ENCODE peak calls at places on chromosome 7, in six cellular contexts. R, S, H, G, U and J are unnamed samples. For H3K9me3, the result is how much of the 10 kb centered on the place peaks cover.

GRCh38 chr7:107606303-107606702 is 26.3 kb downstream of the BCAP29 start:
- DNase-seq in S (no peak), U (no peak), G (no peak), H (no peak), R (no peak), J (no peak)

GRCh38 chr7:101542527-101543241 is 86.4 kb downstream of the MYL10 start:
- DNase-seq in H (peak), G (peak), S (peak), U (peak), R (peak), J (peak)

GRCh38 chr7:97733276-97734206 is 1.7 kb downstream of the TAC1 start:
- DNase-seq in S (no peak), G (peak), H (no peak), U (peak), R (peak), J (no peak)

GRCh38 chr7:41886906-41887311 is 184.0 kb upstream of the INHBA start:
- DNase-seq in S (no peak), H (no peak), R (no peak), U (peak), G (peak), J (peak)

GRCh38 chr7:151340794-151341356 is 737 bp upstream of the NUB1 start:
- DNase-seq in H (no peak), S (no peak), G (no peak), U (peak), R (no peak), J (no peak)

GRCh38 chr7:15561840-15562239 is at the start of gene AGMO:
- DNase-seq in U (peak), R (peak), G (no peak), S (no peak), H (no peak), J (peak)

GRCh38 chr7:108452707-108453106 is 3.5 kb downstream of the NRCAM start:
- DNase-seq in R (peak), H (no peak), G (no peak), U (peak), S (peak), J (peak)

GRCh38 chr7:74173074-74173473 is 1.1 kb upstream of the EIF4H start:
- DNase-seq in U (no peak), H (no peak), R (no peak), G (peak), S (peak), J (no peak)

GRCh38 chr7:151057038-151057736 is 510 bp downstream of the CDK5 start:
- DNase-seq in R (no peak), U (no peak), G (no peak), H (no peak), S (no peak), J (no peak)

GRCh38 chr7:35571596-35572240 is 123.2 kb downstream of the HERPUD2 start:
- DNase-seq in R (no peak), S (no peak), H (no peak), G (no peak), U (no peak), J (no peak)

DNA sequence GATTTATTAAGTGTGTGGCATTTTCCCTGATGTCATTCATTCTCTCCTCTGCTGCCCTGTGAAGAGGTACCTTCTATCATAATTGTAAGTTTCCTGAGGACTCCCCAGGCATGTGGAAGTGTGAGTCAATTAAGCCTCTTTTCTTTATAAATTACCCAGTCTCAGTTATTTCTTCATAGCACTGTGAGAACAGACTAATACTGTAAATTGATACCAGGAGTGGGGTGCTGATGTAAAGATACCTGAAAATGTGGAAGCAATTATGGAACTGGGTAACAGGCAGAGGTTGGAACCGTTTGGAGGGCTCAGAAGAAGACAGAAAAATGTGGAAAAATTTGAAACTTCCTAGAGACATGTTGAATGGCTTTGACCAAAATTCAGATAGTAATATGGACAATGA is 711.8 kb upstream of the GRM3 start:
- DNase-seq in S (no peak), G (no peak), H (no peak), R (no peak), U (no peak), J (no peak)
- H3K9me3 ChIP-seq in S (under half), G (under half), H (under half), R (under half), U (under half), J (under half)

DNA sequence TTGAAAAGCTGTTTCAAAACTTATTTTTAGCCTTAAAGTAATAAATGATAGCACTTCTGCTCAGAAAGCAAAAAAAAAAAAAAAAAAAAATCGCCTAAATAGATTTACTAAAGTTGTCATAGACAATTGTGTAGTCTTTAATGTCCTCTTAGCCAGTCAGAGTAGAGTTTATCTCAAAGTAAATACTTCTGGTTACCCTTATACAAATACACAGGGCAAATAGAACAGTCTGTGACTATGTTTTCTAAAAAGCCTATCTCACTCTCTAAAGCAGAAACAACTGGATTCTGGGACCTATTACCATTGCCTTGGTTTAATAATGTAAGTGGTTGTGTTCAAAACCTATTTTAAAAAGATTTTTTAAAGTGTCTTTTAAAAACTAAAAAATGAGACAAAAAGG is 156.2 kb upstream of the THSD7A start:
- DNase-seq in U (no peak), H (no peak), R (no peak), S (no peak), G (no peak), J (no peak)
- H2AFZ ChIP-seq in U (no peak), H (no peak), R (no peak), S (no peak), G (no peak), J (no peak)

GRCh38 chr7:5780801-5781496 is 514 bp downstream of the RNF216 start:
- DNase-seq in U (peak), G (peak), H (no peak), S (peak), R (no peak), J (peak)
- H3K4me2 ChIP-seq in U (peak), G (peak), H (peak), S (peak), R (peak), J (peak)

GRCh38 chr7:143979359-143979758 is 20.8 kb upstream of the OR6B1 start:
- DNase-seq in R (no peak), G (no peak), S (no peak), H (no peak), U (peak), J (peak)

GRCh38 chr7:143975617-143976016 is 21.0 kb downstream of the OR2F1 start:
- DNase-seq in G (peak), R (peak), U (peak), H (no peak), S (no peak), J (no peak)

GRCh38 chr7:143973870-143974446 is 19.3 kb downstream of the OR2F1 start:
- DNase-seq in U (no peak), S (no peak), H (no peak), R (peak), G (no peak), J (no peak)

GRCh38 chr7:143978585-143978984 is 21.5 kb upstream of the OR6B1 start:
- DNase-seq in U (peak), S (no peak), H (no peak), R (no peak), G (no peak), J (peak)

GRCh38 chr7:143974457-143974856 is 19.8 kb downstream of the OR2F1 start:
- DNase-seq in S (no peak), G (no peak), U (peak), R (no peak), H (no peak), J (peak)
- H3K9me3 ChIP-seq in S (under half), G (under half), U (under half), R (under half), H (under half), J (under half)

DNA sequence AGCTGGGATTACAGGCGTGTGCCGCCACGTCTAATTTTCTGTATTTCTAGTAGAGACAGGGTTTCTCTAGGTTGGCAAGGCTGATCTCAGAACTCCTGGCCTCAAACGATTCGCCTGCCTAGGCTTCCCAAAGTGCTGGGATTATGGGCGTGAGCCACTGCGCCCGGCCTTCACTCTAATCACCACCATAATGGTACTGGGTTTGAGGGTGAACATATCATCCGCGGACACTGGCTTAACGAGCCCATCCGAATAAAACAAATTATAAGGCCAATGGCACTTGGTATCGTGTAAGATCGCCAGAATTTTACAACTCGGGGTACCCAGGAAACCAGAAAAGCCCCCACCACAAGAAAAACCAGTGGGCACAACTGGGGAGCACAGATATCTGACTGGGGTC is 585 bp downstream of the FAM200A start:
- DNase-seq in S (no peak), G (no peak), H (no peak), U (peak), R (peak), J (no peak)
- H2AFZ ChIP-seq in S (peak), G (no peak), H (peak), U (peak), R (peak), J (peak)

GRCh38 chr7:132784406-132784805 is 208.1 kb upstream of the PLXNA4 start:
- DNase-seq in G (no peak), R (no peak), S (no peak), U (no peak), H (no peak), J (no peak)

GRCh38 chr7:132785861-132786260 is 209.6 kb upstream of the PLXNA4 start:
- DNase-seq in R (no peak), G (no peak), S (no peak), U (no peak), H (no peak), J (no peak)

GRCh38 chr7:132783824-132784223 is 207.6 kb upstream of the PLXNA4 start:
- DNase-seq in S (no peak), G (no peak), U (peak), R (no peak), H (no peak), J (peak)

GRCh38 chr7:132780822-132781221 is 204.6 kb upstream of the PLXNA4 start:
- DNase-seq in G (no peak), R (no peak), H (no peak), S (no peak), U (no peak), J (peak)

GRCh38 chr7:132782777-132783633 is 206.7 kb upstream of the PLXNA4 start:
- DNase-seq in R (no peak), S (no peak), H (no peak), U (peak), G (no peak), J (peak)
- H3K4me2 ChIP-seq in R (no peak), S (no peak), H (no peak), U (peak), G (no peak), J (peak)

GRCh38 chr7:139572071-139572470 is 48.6 kb downstream of the CLEC2L start:
- DNase-seq in U (no peak), G (no peak), R (no peak), S (no peak), H (no peak), J (no peak)

GRCh38 chr7:139570626-139571025 is 47.1 kb downstream of the CLEC2L start:
- DNase-seq in R (no peak), H (no peak), S (no peak), G (no peak), U (no peak), J (no peak)

GRCh38 chr7:139571651-139572050 is 48.2 kb downstream of the CLEC2L start:
- DNase-seq in H (no peak), R (no peak), S (no peak), U (no peak), G (no peak), J (no peak)

GRCh38 chr7:139570119-139570518 is 46.6 kb downstream of the CLEC2L start:
- DNase-seq in G (no peak), U (peak), R (peak), H (no peak), S (no peak), J (no peak)

DNA sequence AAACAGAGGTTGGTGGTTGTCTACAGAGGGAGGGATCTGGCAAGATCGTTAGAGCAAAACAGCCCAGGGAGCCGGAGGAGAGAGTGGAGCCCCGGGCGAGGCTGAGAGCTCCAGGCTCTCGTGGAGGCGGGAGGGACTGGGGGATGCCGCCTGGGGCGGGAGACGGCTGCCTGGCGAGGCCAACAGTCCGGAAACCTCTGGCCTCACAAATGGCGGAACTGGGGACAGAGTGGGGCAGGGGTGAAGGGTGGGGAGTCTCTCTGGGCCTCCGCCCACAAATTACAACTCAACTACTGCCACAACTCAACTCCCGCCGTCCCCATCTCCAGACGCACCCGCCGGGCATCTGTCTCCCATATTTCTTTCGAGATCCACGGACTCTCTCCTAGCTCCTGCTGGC is 47.7 kb downstream of the CLEC2L start:
- DNase-seq in H (no peak), R (no peak), G (no peak), S (no peak), U (no peak), J (no peak)
- H3K9me3 ChIP-seq in H (under half), R (under half), G (under half), S (under half), U (under half), J (under half)

DNA sequence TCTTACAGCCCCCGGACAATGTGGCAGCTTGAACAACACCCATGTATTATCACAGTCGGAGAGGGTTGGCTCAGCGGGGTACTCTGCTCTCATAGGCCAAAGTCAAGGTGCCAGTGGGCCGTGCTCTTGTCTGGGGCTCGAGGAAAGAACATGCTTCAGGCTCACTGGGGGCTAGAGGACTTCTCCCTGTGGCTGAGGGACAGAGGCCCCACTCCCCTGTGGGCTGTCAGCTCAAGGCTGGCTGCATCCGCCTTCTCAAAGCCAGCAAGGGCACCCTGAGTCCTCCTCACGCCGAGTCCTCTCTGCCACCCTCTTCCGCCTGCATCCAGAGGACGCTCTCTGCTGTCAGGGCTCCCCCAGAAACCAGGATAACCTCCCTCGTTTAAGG is 60.3 kb upstream of the FAM20C start:
- DNase-seq in G (no peak), R (no peak), S (no peak), H (no peak), U (no peak), J (no peak)
- H2AFZ ChIP-seq in G (no peak), R (no peak), S (no peak), H (no peak), U (peak), J (no peak)

GRCh38 chr7:11620406-11620805 is 211.6 kb downstream of the THSD7A start:
- DNase-seq in G (no peak), U (no peak), R (no peak), S (no peak), H (no peak), J (no peak)

GRCh38 chr7:11630355-11630754 is 201.6 kb downstream of the THSD7A start:
- DNase-seq in U (no peak), R (no peak), H (no peak), G (no peak), S (no peak), J (no peak)

GRCh38 chr7:11623093-11623678 is 208.8 kb downstream of the THSD7A start:
- DNase-seq in R (no peak), U (no peak), G (no peak), H (no peak), S (no peak), J (no peak)

GRCh38 chr7:11620822-11621395 is 211.1 kb downstream of the THSD7A start:
- DNase-seq in H (no peak), S (no peak), U (no peak), R (no peak), G (no peak), J (no peak)

GRCh38 chr7:11625669-11626068 is 206.3 kb downstream of the THSD7A start:
- DNase-seq in H (no peak), U (no peak), G (no peak), S (no peak), R (no peak), J (no peak)
- H3K4me2 ChIP-seq in H (no peak), U (no peak), G (no peak), S (no peak), R (no peak), J (no peak)

GRCh38 chr7:13524076-13524475 is 465.4 kb downstream of the ETV1 start:
- DNase-seq in U (no peak), S (no peak), G (no peak), R (no peak), H (no peak), J (no peak)

GRCh38 chr7:13518738-13519137 is 470.7 kb downstream of the ETV1 start:
- DNase-seq in G (no peak), H (no peak), S (no peak), R (no peak), U (no peak), J (no peak)
- H3K9me3 ChIP-seq in G (under half), H (under half), S (under half), R (under half), U (under half), J (under half)